ENCODE peak calls at places on chromosomes 13 and 19, in five cellular contexts. G, J, M, A and Z are unnamed samples.
A peak's percentile ranks its signal among the peaks of the same experiment; 100 is the strongest.

GRCh38 chr13:50757021-50757420 is 86.5 kb downstream of the DLEU7 start:
- DNase-seq in M (no peak), J (no peak), A (no peak), G (no peak), Z (no peak)

GRCh38 chr19:12833747-12834417 is 497 bp downstream of the RTBDN start:
- DNase-seq in M (no peak), G (no peak), J (no peak), A (peak; percentile 39), Z (no peak)

GRCh38 chr19:18123819-18124218 is 26.2 kb downstream of the MAST3 start:
- DNase-seq in G (no peak), M (no peak), A (no peak), J (no peak), Z (no peak)

GRCh38 chr13:78689011-78689410 is 30.1 kb upstream of the OBI1 start:
- DNase-seq in G (no peak), A (no peak), J (no peak), M (no peak), Z (no peak)

GRCh38 chr13:111482126-111482525 is 161.7 kb downstream of the TEX29 start:
- DNase-seq in M (no peak), J (peak; percentile 70), G (no peak), A (no peak), Z (no peak)

GRCh38 chr13:96544965-96545364 is 449.3 kb downstream of the OXGR1 start:
- DNase-seq in G (no peak), J (no peak), M (no peak), A (no peak), Z (no peak)

GRCh38 chr13:30872685-30873443 is 33.2 kb upstream of the MEDAG start:
- DNase-seq in M (no peak), J (peak; percentile 90), G (peak; percentile 68), A (no peak), Z (peak; percentile 76)

GRCh38 chr13:62123409-62123808 is 707.8 kb upstream of the PCDH20 start:
- DNase-seq in G (no peak), J (no peak), A (no peak), M (no peak), Z (no peak)

GRCh38 chr13:41370736-41371135 is 59.7 kb downstream of the NAA16 start:
- DNase-seq in M (no peak), G (no peak), J (no peak), A (no peak), Z (no peak)

GRCh38 chr19:29271911-29272310 is 59.0 kb upstream of the UQCRFS1 start:
- DNase-seq in J (peak; percentile 20), G (no peak), A (no peak), M (no peak), Z (no peak)

GRCh38 chr13:24148414-24149305 is 11.9 kb upstream of the SPATA13 start:
- DNase-seq in G (peak; percentile 90), M (no peak), J (no peak), A (no peak), Z (peak; percentile 96)

GRCh38 chr19:49837425-49837824 is 13.5 kb upstream of the PTOV1 start:
- DNase-seq in J (no peak), A (no peak), M (no peak), G (no peak), Z (no peak)

GRCh38 chr19:39126593-39127187 is 1.1 kb downstream of the PAK4 start:
- DNase-seq in A (no peak), M (no peak), J (no peak), G (no peak), Z (no peak)

GRCh38 chr13:36059366-36059765 is 71.8 kb downstream of the DCLK1 start:
- DNase-seq in G (no peak), M (no peak), J (no peak), A (no peak), Z (no peak)

GRCh38 chr19:8580710-8581281 is 3.6 kb upstream of the MYO1F start:
- DNase-seq in G (no peak), M (peak; percentile 58), A (peak; percentile 79), J (peak; percentile 96), Z (no peak)